ENCODE peak calls at places on chromosomes 3 and 15, in nine cellular contexts. L is naive B cell, R is T-helper 2 cell, C is dorsolateral prefrontal cortex, Z is Daoy, Y is choroid plexus epithelial cell, E is NCI-H774, O is NCI-H1417 treated with DMSO at 0.1 percent for 48 hours, V is body of pancreas. S is an unnamed sample.

GRCh38 chr3:39644176-39644575 is 165.2 kb upstream of the MYRIP start:
- DNase-seq in R (no peak), Z (no peak), L (no peak), C (no peak), V (no peak), O (no peak), Y (peak; percentile 77), E (no peak), S (no peak)

GRCh38 chr3:195774917-195775316 is 36.8 kb downstream of the MUC4 start:
- DNase-seq in Z (peak; percentile 40), E (peak; percentile 41), R (no peak), L (no peak), C (no peak), Y (peak; percentile 64), O (no peak), V (peak; percentile 63), S (no peak)

GRCh38 chr15:86213888-86214287 is 134.2 kb downstream of the AGBL1 start:
- DNase-seq in O (no peak), V (no peak), E (no peak), Y (no peak), Z (no peak), R (no peak), L (no peak), C (no peak), S (no peak)

GRCh38 chr3:189270248-189270832 is 98.6 kb downstream of the TPRG1 start:
- DNase-seq in R (peak; percentile 12), Y (peak; percentile 89), O (peak; percentile 30), C (peak; percentile 41), Z (peak; percentile 91), V (peak; percentile 66), E (peak; percentile 82), L (no peak), S (no peak)

GRCh38 chr15:56608140-56608778 is 125.0 kb downstream of the ZNF280D start:
- DNase-seq in V (no peak), Y (peak; percentile 30), Z (no peak), R (no peak), L (peak; percentile 39), E (no peak), C (no peak), O (no peak), S (no peak)

GRCh38 chr3:52679811-52680210 is 5.9 kb downstream of the PBRM1 start:
- DNase-seq in V (no peak), O (no peak), L (no peak), Y (peak; percentile 27), C (no peak), Z (no peak), R (no peak), E (no peak), S (no peak)

GRCh38 chr15:88904808-88905327 is 8.3 kb downstream of the MFGE8 start:
- DNase-seq in E (peak; percentile 35), O (peak; percentile 28), C (peak; percentile 75), L (peak; percentile 57), Y (peak; percentile 81), Z (peak; percentile 47), V (peak; percentile 84), R (peak; percentile 89), S (peak; percentile 91)

GRCh38 chr3:65326574-65326973 is 638.8 kb upstream of the ADAMTS9 start:
- DNase-seq in V (no peak), Z (no peak), O (no peak), E (no peak), L (no peak), C (no peak), Y (no peak), R (no peak), S (no peak)

GRCh38 chr3:48407542-48408099 is 22.3 kb downstream of the PLXNB1 start:
- DNase-seq in R (no peak), C (no peak), E (no peak), O (no peak), V (peak; percentile 4), Y (no peak), L (no peak), Z (no peak), S (no peak)

GRCh38 chr15:33293619-33294309 is 17.0 kb upstream of the RYR3 start:
- DNase-seq in V (peak; percentile 5), L (no peak), C (no peak), O (no peak), Y (peak; percentile 43), E (no peak), Z (peak; percentile 40), R (no peak), S (no peak)

S was measured in effector CD8-positive, alpha-beta T cell.